ENCODE peak calls at places on chromosomes 11 and 22, in five cellular contexts. F, R, E, U and V are unnamed samples. For H3K27me3, the result is how much of the 10 kb centered on the place peaks cover.

GRCh38 chr11:35305670-35306382 is 113.5 kb downstream of the SLC1A2 start:
- DNase-seq in F (no peak), R (no peak), E (no peak), U (no peak), V (no peak)

GRCh38 chr22:37661160-37661924 is 2.8 kb downstream of the PDXP start:
- DNase-seq in F (no peak), R (no peak), E (no peak), U (no peak), V (no peak)

GRCh38 chr22:25368271-25368670 is 148.8 kb downstream of the CRYBB2 start:
- DNase-seq in F (no peak), R (no peak), E (no peak), U (no peak), V (no peak)

GRCh38 chr11:115741376-115741775 is 237.2 kb upstream of the CADM1 start:
- DNase-seq in F (no peak), R (no peak), E (no peak), U (no peak), V (no peak)

GRCh38 chr11:112004389-112004788 is 20.8 kb upstream of the DLAT start:
- DNase-seq in F (no peak), R (no peak), E (no peak), U (no peak), V (no peak)

GRCh38 chr22:28563636-28564035 is 116.0 kb downstream of the TTC28 start:
- DNase-seq in F (no peak), R (no peak), E (no peak), U (no peak), V (no peak)

GRCh38 chr11:94521684-94522083 is 9.4 kb downstream of the C11orf97 start:
- DNase-seq in F (no peak), R (no peak), E (no peak), U (no peak), V (no peak)

GRCh38 chr22:36663581-36663980 is 40.0 kb downstream of the CACNG2 start:
- DNase-seq in F (no peak), R (no peak), E (no peak), U (no peak), V (no peak)

GRCh38 chr11:28337701-28338100 is 229.5 kb downstream of the METTL15 start:
- DNase-seq in F (no peak), R (no peak), E (no peak), U (no peak), V (no peak)

GRCh38 chr11:9859491-9860305 is 195.8 kb downstream of the SWAP70 start:
- DNase-seq in F (no peak), R (no peak), E (no peak), U (no peak), V (no peak)

GRCh38 chr11:32374261-32374711 is 61.1 kb downstream of the WT1 start:
- DNase-seq in F (no peak), R (no peak), E (no peak), U (no peak), V (no peak)

GRCh38 chr11:2779981-2780849 is 80.4 kb upstream of the KCNQ1OT1 start:
- DNase-seq in F (peak), R (peak), E (peak), U (peak), V (peak)

GRCh38 chr11:57224537-57224936 is 12.5 kb downstream of the APLNR start:
- DNase-seq in F (no peak), R (no peak), E (no peak), U (no peak), V (no peak)

GRCh38 chr11:127042445-127042844 is 41.9 kb upstream of the KIRREL3 start:
- DNase-seq in F (no peak), R (no peak), E (no peak), U (no peak), V (no peak)

GRCh38 chr11:106249857-106250256 is 172.4 kb downstream of the AASDHPPT start:
- DNase-seq in F (no peak), R (no peak), E (no peak), U (no peak), V (no peak)

GRCh38 chr11:45411221-45411946 is 125.2 kb upstream of the SYT13 start:
- DNase-seq in F (no peak), R (no peak), E (no peak), U (no peak), V (no peak)
- H3K4me3 ChIP-seq in F (no peak), R (no peak), E (no peak), U (no peak), V (no peak)

DNA sequence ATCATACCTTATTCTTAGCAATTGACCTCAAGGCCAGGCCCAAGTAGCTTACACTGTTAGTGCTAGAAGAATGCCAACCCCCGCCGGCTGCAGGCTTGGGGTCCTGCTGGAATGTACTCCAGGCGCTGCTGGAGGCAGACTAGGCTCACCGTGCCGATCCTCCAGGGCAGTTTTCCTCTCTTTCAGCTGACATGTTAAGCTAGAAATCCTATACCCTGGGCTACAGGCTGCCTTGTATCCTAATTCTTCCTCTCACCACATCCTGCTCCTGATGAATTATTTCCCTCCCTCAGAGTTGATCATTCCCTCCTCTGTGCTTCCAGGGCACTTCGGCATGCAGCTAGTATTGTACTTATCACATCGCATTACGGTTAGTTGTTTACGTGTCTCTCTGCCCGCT is 3.4 kb downstream of the SPTBN2 start:
- DNase-seq in F (no peak), R (no peak), E (no peak), U (no peak), V (no peak)
- H3K27me3 ChIP-seq in F (under half), R (half or more), E (under half), U (under half), V (under half)

DNA sequence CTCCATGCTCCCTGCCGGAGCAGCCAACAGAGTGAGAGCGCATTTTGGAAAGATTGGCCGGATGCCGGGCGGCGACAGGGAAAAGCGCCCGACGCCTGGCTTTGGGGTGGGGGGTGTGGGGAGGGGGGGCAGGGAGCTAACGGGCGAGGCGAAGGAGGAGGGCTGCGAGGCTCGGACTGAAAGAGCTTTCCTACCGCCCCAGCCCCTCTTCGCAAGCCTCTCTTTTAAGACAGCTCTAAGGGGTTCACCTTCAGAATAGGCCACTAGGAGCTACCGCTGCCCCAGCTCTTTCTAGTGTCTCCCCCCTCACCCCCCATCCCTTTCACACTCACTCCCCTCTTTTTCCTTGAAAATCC is 3.5 kb upstream of the DBX1 start:
- DNase-seq in F (no peak), R (no peak), E (no peak), U (no peak), V (no peak)
- H3K4me3 ChIP-seq in F (peak), R (peak), E (peak), U (peak), V (peak)

DNA sequence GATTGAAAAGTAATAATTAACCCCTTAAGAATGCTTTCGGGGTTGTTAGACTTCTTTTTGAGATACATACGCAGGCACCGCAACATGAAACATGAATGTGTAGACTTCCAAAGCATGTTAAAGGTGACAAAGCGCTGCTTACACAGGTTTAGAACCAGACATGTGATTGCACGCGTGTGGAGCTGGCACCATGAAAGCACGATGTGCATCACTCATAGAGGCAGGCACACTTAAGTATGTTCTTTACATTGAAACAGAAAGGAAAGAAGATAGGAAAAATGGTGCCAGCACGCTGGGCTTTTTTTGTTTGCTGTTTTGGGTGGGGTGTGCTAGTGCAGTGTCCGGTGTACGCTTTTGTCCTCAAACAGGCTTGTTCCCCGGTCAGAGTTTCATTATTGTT is 83.6 kb upstream of the PPARA start:
- DNase-seq in F (peak), R (peak), E (peak), U (peak), V (peak)
- H3K27me3 ChIP-seq in F (under half), R (under half), E (under half), U (under half), V (under half)

DNA sequence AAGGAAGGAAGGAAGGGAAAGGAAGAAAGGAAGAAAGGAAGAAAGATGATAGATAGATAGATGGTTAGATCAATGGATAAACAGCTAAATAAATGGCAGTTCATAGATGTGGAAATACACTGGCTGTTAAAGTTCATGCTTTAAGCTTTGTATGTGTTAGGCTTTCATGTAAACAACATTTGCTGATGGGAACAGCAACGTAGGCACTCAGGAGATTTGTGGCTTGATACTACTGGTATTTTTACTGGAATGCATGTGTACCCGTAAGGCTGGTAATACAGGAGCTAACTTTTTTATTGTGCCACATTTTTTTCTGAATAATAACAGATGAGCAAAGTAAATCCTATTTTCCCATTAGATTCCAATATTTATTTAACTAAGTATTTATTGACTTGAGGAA is 85.6 kb downstream of the NCAM1 start:
- DNase-seq in F (no peak), R (no peak), E (no peak), U (no peak), V (no peak)
- H3K4me3 ChIP-seq in F (no peak), R (no peak), E (no peak), U (no peak), V (no peak)

DNA sequence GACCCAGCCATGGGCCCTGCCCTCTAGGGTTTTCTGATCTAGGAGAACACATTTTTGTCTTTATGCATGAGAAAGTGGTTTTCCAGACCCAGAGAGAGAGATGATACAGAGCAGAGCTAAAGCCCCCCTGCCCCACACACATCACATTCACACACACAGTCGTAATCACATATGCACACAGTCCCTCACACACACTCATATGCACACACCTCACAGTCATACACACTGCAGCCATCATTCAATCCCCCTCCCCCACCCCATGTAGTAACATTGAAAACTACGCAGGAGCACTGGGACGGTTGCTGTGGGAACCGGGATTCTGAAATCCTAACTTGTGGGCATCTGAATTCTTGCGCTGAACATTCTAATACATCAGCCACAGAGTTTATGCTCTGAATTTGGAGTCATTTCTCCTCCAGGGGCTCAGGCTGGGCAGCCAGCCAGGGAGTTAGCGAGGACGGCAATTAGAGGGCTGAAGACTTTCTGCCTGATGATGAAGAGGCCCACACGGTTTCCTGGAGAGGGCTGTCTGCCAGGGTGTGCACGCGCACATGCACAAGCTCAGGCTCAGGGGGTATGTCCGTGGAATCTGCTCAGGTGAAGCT is 32.7 kb downstream of the CD6 start:
- DNase-seq in F (peak), R (no peak), E (no peak), U (no peak), V (no peak)
- H3K27me3 ChIP-seq in F (under half), R (under half), E (under half), U (under half), V (under half)